ENCODE peak calls at places on chromosomes 2 and 18, in eight cellular contexts. One of them, this sample, is unnamed.

GRCh38 chr18:62957885-62958472 is 242.6 kb downstream of the PHLPP1 start:
- DNase-seq in hypothalamus: no peak
- DNase-seq in GM13977: no peak
- DNase-seq in M059J: peak
- DNase-seq in HEK293T: no peak
- DNase-seq in left kidney: peak
- DNase-seq in activated naive CD8-positive, alpha-beta T cell treated with anti-CD3 and anti-CD28 coated beads, Interleukin-2, amount 50 U/mL, for 24 hours: peak
- DNase-seq in Jurkat, Clone E6-1: peak
- DNase-seq in this sample: peak

GRCh38 chr2:12064153-12064552 is 317.7 kb downstream of the LPIN1 start:
- DNase-seq in left kidney: no peak
- DNase-seq in Jurkat, Clone E6-1: no peak
- DNase-seq in hypothalamus: no peak
- DNase-seq in activated naive CD8-positive, alpha-beta T cell treated with anti-CD3 and anti-CD28 coated beads, Interleukin-2, amount 50 U/mL, for 24 hours: no peak
- DNase-seq in M059J: no peak
- DNase-seq in HEK293T: peak
- DNase-seq in GM13977: no peak
- DNase-seq in this sample: no peak

GRCh38 chr18:48227206-48227605 is 182.0 kb downstream of the ZBTB7C start:
- DNase-seq in Jurkat, Clone E6-1: no peak
- DNase-seq in left kidney: no peak
- DNase-seq in activated naive CD8-positive, alpha-beta T cell treated with anti-CD3 and anti-CD28 coated beads, Interleukin-2, amount 50 U/mL, for 24 hours: no peak
- DNase-seq in HEK293T: no peak
- DNase-seq in M059J: peak
- DNase-seq in GM13977: no peak
- DNase-seq in hypothalamus: no peak
- DNase-seq in this sample: no peak

GRCh38 chr18:49321800-49322461 is 138.5 kb downstream of the DYM start:
- DNase-seq in HEK293T: no peak
- DNase-seq in left kidney: no peak
- DNase-seq in GM13977: no peak
- DNase-seq in activated naive CD8-positive, alpha-beta T cell treated with anti-CD3 and anti-CD28 coated beads, Interleukin-2, amount 50 U/mL, for 24 hours: no peak
- DNase-seq in hypothalamus: no peak
- DNase-seq in M059J: peak
- DNase-seq in Jurkat, Clone E6-1: no peak
- DNase-seq in this sample: no peak

GRCh38 chr2:73896362-73897239 is 3.8 kb downstream of the ACTG2 start:
- DNase-seq in left kidney: no peak
- DNase-seq in Jurkat, Clone E6-1: peak
- DNase-seq in activated naive CD8-positive, alpha-beta T cell treated with anti-CD3 and anti-CD28 coated beads, Interleukin-2, amount 50 U/mL, for 24 hours: peak
- DNase-seq in hypothalamus: no peak
- DNase-seq in GM13977: peak
- DNase-seq in HEK293T: no peak
- DNase-seq in M059J: peak
- DNase-seq in this sample: no peak

GRCh38 chr2:24638568-24638967 is 147.5 kb downstream of the NCOA1 start:
- DNase-seq in activated naive CD8-positive, alpha-beta T cell treated with anti-CD3 and anti-CD28 coated beads, Interleukin-2, amount 50 U/mL, for 24 hours: no peak
- DNase-seq in HEK293T: no peak
- DNase-seq in Jurkat, Clone E6-1: no peak
- DNase-seq in M059J: peak
- DNase-seq in GM13977: no peak
- DNase-seq in left kidney: no peak
- DNase-seq in hypothalamus: no peak
- DNase-seq in this sample: no peak

GRCh38 chr2:15642334-15643208 is 50.9 kb downstream of the DDX1 start:
- DNase-seq in Jurkat, Clone E6-1: no peak
- DNase-seq in left kidney: peak
- DNase-seq in hypothalamus: no peak
- DNase-seq in activated naive CD8-positive, alpha-beta T cell treated with anti-CD3 and anti-CD28 coated beads, Interleukin-2, amount 50 U/mL, for 24 hours: no peak
- DNase-seq in HEK293T: no peak
- DNase-seq in GM13977: no peak
- DNase-seq in M059J: no peak
- DNase-seq in this sample: no peak

GRCh38 chr2:121285077-121285449 is at the start of gene TFCP2L1:
- DNase-seq in left kidney: peak
- DNase-seq in HEK293T: peak
- DNase-seq in hypothalamus: no peak
- DNase-seq in activated naive CD8-positive, alpha-beta T cell treated with anti-CD3 and anti-CD28 coated beads, Interleukin-2, amount 50 U/mL, for 24 hours: peak
- DNase-seq in M059J: no peak
- DNase-seq in Jurkat, Clone E6-1: no peak
- DNase-seq in GM13977: peak
- DNase-seq in this sample: no peak

GRCh38 chr18:57455576-57456129 is 20.5 kb downstream of the ONECUT2 start:
- DNase-seq in M059J: no peak
- DNase-seq in HEK293T: no peak
- DNase-seq in Jurkat, Clone E6-1: no peak
- DNase-seq in activated naive CD8-positive, alpha-beta T cell treated with anti-CD3 and anti-CD28 coated beads, Interleukin-2, amount 50 U/mL, for 24 hours: no peak
- DNase-seq in hypothalamus: no peak
- DNase-seq in left kidney: no peak
- DNase-seq in GM13977: no peak
- DNase-seq in this sample: no peak

GRCh38 chr2:108607706-108608301 is 73.5 kb downstream of the LIMS1 start:
- DNase-seq in left kidney: peak
- DNase-seq in M059J: peak
- DNase-seq in HEK293T: peak
- DNase-seq in Jurkat, Clone E6-1: no peak
- DNase-seq in activated naive CD8-positive, alpha-beta T cell treated with anti-CD3 and anti-CD28 coated beads, Interleukin-2, amount 50 U/mL, for 24 hours: no peak
- DNase-seq in GM13977: no peak
- DNase-seq in hypothalamus: no peak
- DNase-seq in this sample: peak

GRCh38 chr18:73615506-73615905 is 532.1 kb downstream of the FBXO15 start:
- DNase-seq in HEK293T: no peak
- DNase-seq in activated naive CD8-positive, alpha-beta T cell treated with anti-CD3 and anti-CD28 coated beads, Interleukin-2, amount 50 U/mL, for 24 hours: no peak
- DNase-seq in hypothalamus: no peak
- DNase-seq in left kidney: no peak
- DNase-seq in M059J: peak
- DNase-seq in Jurkat, Clone E6-1: no peak
- DNase-seq in GM13977: no peak
- DNase-seq in this sample: no peak

GRCh38 chr2:197828464-197829135 is 24.2 kb downstream of the PLCL1 start:
- DNase-seq in hypothalamus: no peak
- DNase-seq in M059J: no peak
- DNase-seq in Jurkat, Clone E6-1: no peak
- DNase-seq in HEK293T: no peak
- DNase-seq in activated naive CD8-positive, alpha-beta T cell treated with anti-CD3 and anti-CD28 coated beads, Interleukin-2, amount 50 U/mL, for 24 hours: no peak
- DNase-seq in left kidney: no peak
- DNase-seq in GM13977: no peak
- DNase-seq in this sample: no peak

GRCh38 chr2:111042772-111043771 is 77.6 kb upstream of the BCL2L11 start:
- DNase-seq in left kidney: no peak
- DNase-seq in GM13977: peak
- DNase-seq in Jurkat, Clone E6-1: no peak
- DNase-seq in activated naive CD8-positive, alpha-beta T cell treated with anti-CD3 and anti-CD28 coated beads, Interleukin-2, amount 50 U/mL, for 24 hours: peak
- DNase-seq in hypothalamus: no peak
- DNase-seq in HEK293T: no peak
- DNase-seq in M059J: no peak
- DNase-seq in this sample: peak

GRCh38 chr2:69169990-69170389 is 157.0 kb downstream of the ANTXR1 start:
- DNase-seq in activated naive CD8-positive, alpha-beta T cell treated with anti-CD3 and anti-CD28 coated beads, Interleukin-2, amount 50 U/mL, for 24 hours: no peak
- DNase-seq in M059J: peak
- DNase-seq in HEK293T: no peak
- DNase-seq in GM13977: peak
- DNase-seq in left kidney: no peak
- DNase-seq in Jurkat, Clone E6-1: no peak
- DNase-seq in hypothalamus: no peak
- DNase-seq in this sample: no peak

GRCh38 chr18:3554091-3554601 is 104.2 kb downstream of the TGIF1 start:
- DNase-seq in GM13977: no peak
- DNase-seq in HEK293T: no peak
- DNase-seq in M059J: no peak
- DNase-seq in hypothalamus: no peak
- DNase-seq in Jurkat, Clone E6-1: no peak
- DNase-seq in activated naive CD8-positive, alpha-beta T cell treated with anti-CD3 and anti-CD28 coated beads, Interleukin-2, amount 50 U/mL, for 24 hours: no peak
- DNase-seq in left kidney: peak
- DNase-seq in this sample: no peak

GRCh38 chr2:218275368-218276072 is 5.2 kb downstream of the PNKD start:
- DNase-seq in hypothalamus: no peak
- DNase-seq in M059J: no peak
- DNase-seq in HEK293T: no peak
- DNase-seq in Jurkat, Clone E6-1: no peak
- DNase-seq in activated naive CD8-positive, alpha-beta T cell treated with anti-CD3 and anti-CD28 coated beads, Interleukin-2, amount 50 U/mL, for 24 hours: no peak
- DNase-seq in left kidney: no peak
- DNase-seq in GM13977: no peak
- DNase-seq in this sample: no peak

GRCh38 chr2:47530105-47530504 is 127.1 kb downstream of the MSH2 start:
- DNase-seq in left kidney: no peak
- DNase-seq in GM13977: no peak
- DNase-seq in Jurkat, Clone E6-1: no peak
- DNase-seq in HEK293T: no peak
- DNase-seq in activated naive CD8-positive, alpha-beta T cell treated with anti-CD3 and anti-CD28 coated beads, Interleukin-2, amount 50 U/mL, for 24 hours: no peak
- DNase-seq in M059J: no peak
- DNase-seq in hypothalamus: no peak
- DNase-seq in this sample: no peak

GRCh38 chr2:233928594-233929351 is 11.6 kb downstream of the TRPM8 start:
- DNase-seq in HEK293T: peak
- DNase-seq in left kidney: peak
- DNase-seq in M059J: peak
- DNase-seq in GM13977: no peak
- DNase-seq in Jurkat, Clone E6-1: peak
- DNase-seq in activated naive CD8-positive, alpha-beta T cell treated with anti-CD3 and anti-CD28 coated beads, Interleukin-2, amount 50 U/mL, for 24 hours: peak
- DNase-seq in hypothalamus: no peak
- DNase-seq in this sample: no peak

GRCh38 chr18:79625195-79625923 is 54.2 kb upstream of the CTDP1 start:
- DNase-seq in HEK293T: no peak
- DNase-seq in hypothalamus: no peak
- DNase-seq in left kidney: peak
- DNase-seq in activated naive CD8-positive, alpha-beta T cell treated with anti-CD3 and anti-CD28 coated beads, Interleukin-2, amount 50 U/mL, for 24 hours: no peak
- DNase-seq in GM13977: peak
- DNase-seq in M059J: no peak
- DNase-seq in Jurkat, Clone E6-1: no peak
- DNase-seq in this sample: no peak

GRCh38 chr2:43343573-43344304 is 117.3 kb upstream of the ZFP36L2 start:
- DNase-seq in hypothalamus: no peak
- DNase-seq in left kidney: peak
- DNase-seq in GM13977: no peak
- DNase-seq in Jurkat, Clone E6-1: no peak
- DNase-seq in activated naive CD8-positive, alpha-beta T cell treated with anti-CD3 and anti-CD28 coated beads, Interleukin-2, amount 50 U/mL, for 24 hours: no peak
- DNase-seq in HEK293T: no peak
- DNase-seq in M059J: peak
- DNase-seq in this sample: no peak

This sample was measured in stimulated activated naive CD4-positive, alpha-beta T cell treated with Interleukin-2 at 50 U/mL for 16 hours.